ENCODE peak calls at places on chromosomes 5 and 9, in four cellular contexts. One of them, this sample, is unnamed. For H3K4me1 and H3K27me3, the result is how much of the 10 kb centered on the place peaks cover.

GRCh38 chr9:87088621-87089020 is 141.3 kb upstream of the GAS1 start:
- DNase-seq in H9: no peak
- DNase-seq in GM23248: no peak
- DNase-seq in mesendoderm: no peak
- DNase-seq in this sample: no peak

GRCh38 chr9:5188060-5188707 is 2.7 kb upstream of the INSL6 start:
- DNase-seq in H9: no peak
- DNase-seq in GM23248: no peak
- DNase-seq in mesendoderm: no peak
- DNase-seq in this sample: no peak

GRCh38 chr5:14249258-14250093 is 106.3 kb downstream of the TRIO start:
- DNase-seq in H9: no peak
- DNase-seq in GM23248: no peak
- DNase-seq in mesendoderm: no peak
- DNase-seq in this sample: no peak

GRCh38 chr9:7936201-7936600 is 136.6 kb upstream of the DMAC1 start:
- DNase-seq in H9: peak
- DNase-seq in GM23248: no peak
- DNase-seq in mesendoderm: no peak
- DNase-seq in this sample: peak

GRCh38 chr9:138072161-138072842 is 194.7 kb downstream of the CACNA1B start:
- DNase-seq in H9: no peak
- DNase-seq in GM23248: no peak
- DNase-seq in mesendoderm: no peak
- DNase-seq in this sample: peak

GRCh38 chr5:59337240-59337639 is 556.3 kb downstream of the PDE4D start:
- DNase-seq in H9: no peak
- DNase-seq in GM23248: no peak
- DNase-seq in mesendoderm: no peak
- DNase-seq in this sample: no peak

GRCh38 chr9:21324040-21324439 is 11.2 kb downstream of the KLHL9 start:
- DNase-seq in H9: no peak
- DNase-seq in GM23248: no peak
- DNase-seq in mesendoderm: no peak
- DNase-seq in this sample: no peak

GRCh38 chr5:5676218-5676617 is 253.7 kb downstream of the ICE1 start:
- DNase-seq in H9: no peak
- DNase-seq in GM23248: no peak
- DNase-seq in mesendoderm: no peak
- DNase-seq in this sample: no peak

GRCh38 chr5:135322744-135323143 is 76.3 kb downstream of the MACROH2A1 start:
- DNase-seq in H9: no peak
- DNase-seq in GM23248: no peak
- DNase-seq in mesendoderm: no peak
- DNase-seq in this sample: no peak

GRCh38 chr9:95024097-95024671 is 293.3 kb downstream of the FANCC start:
- DNase-seq in H9: peak
- DNase-seq in GM23248: peak
- DNase-seq in mesendoderm: peak
- DNase-seq in this sample: peak

GRCh38 chr9:7243838-7244237 is 486.1 kb downstream of the KDM4C start:
- DNase-seq in H9: no peak
- DNase-seq in GM23248: no peak
- DNase-seq in mesendoderm: no peak
- DNase-seq in this sample: no peak

GRCh38 chr9:137002646-137003041 is 6.3 kb upstream of the CLIC3 start:
- DNase-seq in H9: no peak
- DNase-seq in GM23248: no peak
- DNase-seq in mesendoderm: no peak
- DNase-seq in this sample: no peak

GRCh38 chr5:137560414-137560813 is 61.3 kb upstream of the SPOCK1 start:
- DNase-seq in H9: no peak
- DNase-seq in GM23248: peak
- DNase-seq in mesendoderm: no peak
- DNase-seq in this sample: no peak

DNA sequence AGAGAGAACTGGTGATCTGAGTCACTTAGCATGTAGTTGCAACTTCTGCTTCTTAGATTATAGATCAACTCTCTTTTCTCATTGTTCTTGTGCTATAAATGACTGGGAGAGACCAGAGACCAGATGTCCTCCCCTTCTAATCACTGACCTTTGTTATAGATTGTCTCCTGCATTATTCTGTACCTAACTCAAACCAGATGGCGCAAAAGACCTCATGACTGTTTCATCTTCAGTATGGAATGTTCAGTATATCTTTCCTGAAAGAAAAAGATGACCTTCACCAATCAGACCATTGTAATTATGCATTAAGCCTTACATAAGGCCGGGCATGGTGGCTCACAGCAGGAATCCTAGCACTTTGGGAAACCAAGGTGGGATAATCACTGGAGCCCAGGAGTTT is 30.5 kb upstream of the ADAM19 start:
- DNase-seq in H9: no peak
- DNase-seq in GM23248: peak
- DNase-seq in mesendoderm: no peak
- DNase-seq in this sample: no peak
- H3K4me1 ChIP-seq in H9: under half
- H3K4me1 ChIP-seq in GM23248: under half
- H3K4me1 ChIP-seq in mesendoderm: under half
- H3K4me1 ChIP-seq in this sample: under half

DNA sequence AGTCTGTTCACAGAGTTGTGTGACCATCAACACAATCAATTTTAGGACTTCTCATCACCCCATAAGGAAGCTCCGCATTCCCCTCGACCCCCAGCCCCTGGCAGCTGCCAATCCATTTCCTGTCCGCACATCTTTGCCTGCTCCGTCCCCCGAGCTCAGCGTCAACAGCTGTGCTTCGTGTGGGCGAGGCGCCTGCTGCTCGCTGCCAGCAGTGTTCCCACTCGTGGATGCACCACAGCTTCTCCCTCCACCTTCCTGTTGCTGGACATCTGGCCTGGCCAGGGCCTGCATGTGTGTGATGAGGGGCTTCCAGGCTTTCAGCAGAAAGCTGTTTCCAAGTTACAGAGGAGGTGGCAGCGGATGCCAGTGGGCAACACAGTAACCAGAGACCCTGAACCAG is 85.9 kb downstream of the PRRT1B start:
- DNase-seq in H9: no peak
- DNase-seq in GM23248: no peak
- DNase-seq in mesendoderm: no peak
- DNase-seq in this sample: no peak
- H3K9ac ChIP-seq in H9: no peak
- H3K9ac ChIP-seq in GM23248: no peak
- H3K9ac ChIP-seq in mesendoderm: no peak
- H3K9ac ChIP-seq in this sample: no peak

DNA sequence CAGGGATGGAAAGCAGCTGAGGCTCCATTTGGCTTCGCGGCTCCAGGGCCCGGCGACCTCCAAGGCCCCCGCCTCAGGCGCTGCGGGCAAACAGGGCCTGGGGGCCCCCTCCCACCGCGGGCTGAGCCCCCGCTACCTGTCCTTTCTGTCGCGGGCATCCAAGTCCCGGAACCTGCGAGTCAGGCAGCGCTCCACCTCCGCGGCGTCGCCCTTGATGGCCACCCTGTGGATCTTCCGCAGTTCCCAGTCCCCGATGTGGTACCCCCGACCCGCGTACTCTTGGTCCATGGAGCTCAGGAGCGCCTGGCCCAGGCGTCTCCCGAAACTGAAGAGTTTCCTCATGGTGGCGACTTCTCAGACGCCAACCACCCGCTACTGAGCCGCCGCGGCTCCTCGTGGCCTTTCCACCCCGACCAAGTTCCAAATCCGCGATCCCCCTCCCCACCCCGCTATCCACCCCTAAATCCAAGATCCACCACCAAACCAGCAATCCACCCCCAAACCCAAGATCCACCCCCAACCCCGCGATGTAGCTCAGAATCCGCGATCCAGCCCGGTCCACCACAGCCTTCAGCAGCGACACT is 86.5 kb upstream of the CCDC180 start:
- DNase-seq in H9: peak
- DNase-seq in GM23248: no peak
- DNase-seq in mesendoderm: peak
- DNase-seq in this sample: peak
- H3K27me3 ChIP-seq in H9: under half
- H3K27me3 ChIP-seq in GM23248: half or more
- H3K27me3 ChIP-seq in mesendoderm: under half
- H3K27me3 ChIP-seq in this sample: under half

GRCh38 chr5:93610581-93611167 is 27.7 kb downstream of the NR2F1 start:
- DNase-seq in H9: no peak
- DNase-seq in GM23248: no peak
- DNase-seq in mesendoderm: no peak
- DNase-seq in this sample: no peak
- H3K4me1 ChIP-seq in H9: under half
- H3K4me1 ChIP-seq in GM23248: under half
- H3K4me1 ChIP-seq in mesendoderm: under half
- H3K4me1 ChIP-seq in this sample: under half

GRCh38 chr9:35517552-35518211 is 27.8 kb downstream of the RUSC2 start:
- DNase-seq in H9: no peak
- DNase-seq in GM23248: no peak
- DNase-seq in mesendoderm: no peak
- DNase-seq in this sample: no peak

GRCh38 chr9:35517136-35517535 is 27.2 kb downstream of the RUSC2 start:
- DNase-seq in H9: no peak
- DNase-seq in GM23248: peak
- DNase-seq in mesendoderm: peak
- DNase-seq in this sample: no peak

GRCh38 chr9:35519697-35520403 is 29.9 kb downstream of the RUSC2 start:
- DNase-seq in H9: no peak
- DNase-seq in GM23248: peak
- DNase-seq in mesendoderm: peak
- DNase-seq in this sample: no peak

GRCh38 chr9:35518981-35519679 is 29.2 kb downstream of the RUSC2 start:
- DNase-seq in H9: no peak
- DNase-seq in GM23248: peak
- DNase-seq in mesendoderm: peak
- DNase-seq in this sample: no peak

GRCh38 chr9:35518212-35518917 is 28.5 kb downstream of the RUSC2 start:
- DNase-seq in H9: peak
- DNase-seq in GM23248: peak
- DNase-seq in mesendoderm: peak
- DNase-seq in this sample: peak
- H3K9ac ChIP-seq in H9: no peak
- H3K9ac ChIP-seq in GM23248: peak
- H3K9ac ChIP-seq in mesendoderm: no peak
- H3K9ac ChIP-seq in this sample: peak

DNA sequence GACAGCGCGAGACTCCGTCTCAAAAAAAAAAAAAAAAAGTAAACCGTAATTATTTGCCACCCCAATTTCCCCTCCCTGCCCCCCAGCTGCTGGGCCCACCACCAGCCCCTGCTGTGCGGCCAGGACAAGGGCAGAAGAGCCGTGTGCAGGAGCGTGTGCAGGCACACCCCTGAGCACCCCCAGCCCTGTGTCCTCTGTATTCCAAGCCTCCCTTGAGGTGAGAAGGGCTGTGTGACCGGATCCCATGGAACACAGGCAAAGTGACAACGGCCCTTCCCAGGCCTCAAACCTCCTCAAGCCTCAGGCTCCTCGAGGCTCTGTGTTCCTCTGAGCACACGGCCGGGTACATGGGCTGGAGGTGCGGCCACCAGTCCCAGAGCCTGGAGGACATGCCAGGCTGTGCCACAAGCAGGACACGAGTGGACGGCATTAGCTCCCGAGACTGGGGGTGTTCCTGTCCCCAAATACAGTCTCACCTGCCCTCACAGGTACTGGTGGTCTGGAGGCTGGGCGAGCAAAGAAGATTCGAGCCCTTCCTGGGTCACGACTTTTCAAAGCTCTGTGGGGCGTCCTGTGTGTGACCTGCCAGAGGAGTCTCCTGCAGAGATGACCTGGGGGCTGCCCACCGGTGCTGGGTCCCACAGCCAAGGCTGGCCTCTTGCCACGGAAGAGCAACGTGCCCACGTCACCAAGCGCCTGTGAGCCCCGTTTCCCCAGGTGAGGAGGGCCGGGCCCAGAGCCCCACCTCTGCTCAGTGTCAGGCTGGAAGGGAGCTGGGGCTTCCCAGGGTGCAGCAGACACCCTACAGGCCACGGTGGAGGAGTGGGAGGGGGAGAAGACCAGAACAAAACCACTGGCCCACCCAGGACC is 47.1 kb upstream of the SIMC1 start:
- DNase-seq in H9: no peak
- DNase-seq in GM23248: no peak
- DNase-seq in mesendoderm: no peak
- DNase-seq in this sample: peak
- H3K27me3 ChIP-seq in H9: under half
- H3K27me3 ChIP-seq in GM23248: under half
- H3K27me3 ChIP-seq in mesendoderm: under half
- H3K27me3 ChIP-seq in this sample: under half

GRCh38 chr5:149453618-149454415 is 74.7 kb upstream of the IL17B start:
- DNase-seq in H9: no peak
- DNase-seq in GM23248: no peak
- DNase-seq in mesendoderm: no peak
- DNase-seq in this sample: no peak
- H3K4me1 ChIP-seq in H9: under half
- H3K4me1 ChIP-seq in GM23248: half or more
- H3K4me1 ChIP-seq in mesendoderm: under half
- H3K4me1 ChIP-seq in this sample: under half

DNA sequence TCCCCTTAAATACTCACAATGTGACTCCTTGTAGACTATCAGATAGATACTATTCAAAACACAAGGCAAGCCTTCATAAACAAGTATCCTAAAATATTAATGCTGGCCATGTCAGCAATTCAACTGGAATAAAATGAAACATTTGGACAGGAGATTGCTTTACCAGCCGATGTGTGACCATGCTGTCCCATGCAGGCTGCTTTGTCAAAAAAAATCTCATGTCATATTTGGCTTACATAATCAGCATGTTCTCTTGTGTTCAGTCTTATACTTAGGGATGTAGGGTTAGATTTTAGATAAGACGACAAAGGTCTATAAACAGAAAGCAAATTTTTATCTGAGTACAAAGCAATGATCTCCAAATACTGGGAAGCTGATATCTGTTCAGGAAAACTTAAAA is 108.5 kb downstream of the NR6A1 start:
- DNase-seq in H9: no peak
- DNase-seq in GM23248: no peak
- DNase-seq in mesendoderm: no peak
- DNase-seq in this sample: no peak
- H3K9ac ChIP-seq in H9: no peak
- H3K9ac ChIP-seq in GM23248: no peak
- H3K9ac ChIP-seq in mesendoderm: no peak
- H3K9ac ChIP-seq in this sample: no peak

GRCh38 chr5:88885043-88885442 is 2.1 kb upstream of the MEF2C start:
- DNase-seq in H9: no peak
- DNase-seq in GM23248: peak
- DNase-seq in mesendoderm: no peak
- DNase-seq in this sample: no peak
- H3K27me3 ChIP-seq in H9: under half
- H3K27me3 ChIP-seq in GM23248: under half
- H3K27me3 ChIP-seq in mesendoderm: under half
- H3K27me3 ChIP-seq in this sample: half or more